ENCODE peak calls at places on chromosomes 4 and X, in four cellular contexts. L is H1, N is GM12878, Y is HepG2. G is an unnamed sample.

GRCh38 chr4:183130328-183131155 is 31.5 kb downstream of the WWC2 start:
- DNase-seq in L (no peak), N (no peak), Y (no peak), G (no peak)

GRCh38 chrX:97835969-97836368 is 952.3 kb downstream of the RPA4 start:
- DNase-seq in L (no peak), N (no peak), Y (no peak), G (no peak)

GRCh38 chr4:157739237-157739636 is 433.6 kb downstream of the GASK1B start:
- DNase-seq in L (no peak), N (no peak), Y (no peak), G (no peak)

GRCh38 chr4:150119492-150119891 is 41.2 kb downstream of the DCLK2 start:
- DNase-seq in L (no peak), N (no peak), Y (peak), G (no peak)

GRCh38 chr4:65422109-65422508 is 248.2 kb downstream of the EPHA5 start:
- DNase-seq in L (no peak), N (no peak), Y (no peak), G (no peak)

GRCh38 chr4:153514001-153514526 is 47.9 kb downstream of the TMEM131L start:
- DNase-seq in L (no peak), N (no peak), Y (no peak), G (no peak)

GRCh38 chr4:99334880-99335279 is 13.7 kb upstream of the ADH1B start:
- DNase-seq in L (no peak), N (no peak), Y (no peak), G (no peak)

GRCh38 chrX:69556094-69557011 is 52.2 kb downstream of the NALF2 start:
- DNase-seq in L (peak), N (no peak), Y (peak), G (peak)

GRCh38 chrX:1400049-1400448 is 8.1 kb upstream of the SLC25A6 start:
- DNase-seq in L (no peak), N (no peak), Y (no peak), G (no peak)

GRCh38 chrX:66200855-66201795 is 37.1 kb downstream of the HEPH start:
- DNase-seq in L (no peak), N (no peak), Y (no peak), G (no peak)

GRCh38 chr4:27278615-27279014 is 418.0 kb downstream of the STIM2 start:
- DNase-seq in L (peak), N (no peak), Y (peak), G (peak)

GRCh38 chrX:130171446-130172126 is at the start of gene RAB33A:
- DNase-seq in L (peak), N (no peak), Y (no peak), G (no peak)

GRCh38 chr4:1010522-1011021 is 854 bp upstream of the FGFRL1 start:
- DNase-seq in L (no peak), N (no peak), Y (no peak), G (peak)

GRCh38 chr4:66376921-66377320 is 706.6 kb upstream of the EPHA5 start:
- DNase-seq in L (no peak), N (no peak), Y (no peak), G (no peak)

GRCh38 chrX:154967603-154968002 is 54.9 kb downstream of the F8 start:
- DNase-seq in L (no peak), N (no peak), Y (no peak), G (no peak)

GRCh38 chr4:112075129-112075753 is 70.0 kb upstream of the FAM241A start:
- DNase-seq in L (no peak), N (no peak), Y (peak), G (peak)

GRCh38 chrX:7108995-7109634 is 38.4 kb upstream of the STS start:
- DNase-seq in L (no peak), N (no peak), Y (no peak), G (no peak)

GRCh38 chrX:101097546-101098453 is at the start of gene CENPI:
- DNase-seq in L (peak), N (peak), Y (peak), G (peak)

GRCh38 chrX:134891652-134892051 is 99.1 kb upstream of the SMIM10 start:
- DNase-seq in L (no peak), N (no peak), Y (no peak), G (no peak)

GRCh38 chrX:118117069-118117405 is 427 bp upstream of the KLHL13 start:
- DNase-seq in L (no peak), N (no peak), Y (no peak), G (peak)

GRCh38 chrX:69991685-69992084 is 58.1 kb downstream of the AWAT2 start:
- DNase-seq in L (no peak), N (no peak), Y (no peak), G (no peak)

GRCh38 chr4:78818530-78818929 is 42.4 kb downstream of the BMP2K start:
- DNase-seq in L (no peak), N (no peak), Y (no peak), G (no peak)

GRCh38 chrX:14528629-14529287 is 578 bp upstream of the GLRA2 start:
- DNase-seq in L (peak), N (peak), Y (peak), G (peak)

GRCh38 chr4:6582889-6583504 is 8.0 kb downstream of the MAN2B2 start:
- DNase-seq in L (no peak), N (peak), Y (peak), G (peak)

GRCh38 chrX:3037218-3037617 is 4.1 kb upstream of the ARSF start:
- DNase-seq in L (no peak), N (no peak), Y (no peak), G (no peak)

GRCh38 chrX:63475200-63475599 is 124.1 kb upstream of the SPIN4 start:
- DNase-seq in L (no peak), N (no peak), Y (no peak), G (peak)

GRCh38 chr4:26124753-26125236 is 196.0 kb upstream of the RBPJ start:
- DNase-seq in L (no peak), N (no peak), Y (no peak), G (no peak)

GRCh38 chr4:114807759-114808404 is 209.3 kb downstream of the UGT8 start:
- DNase-seq in L (peak), N (no peak), Y (peak), G (peak)

GRCh38 chrX:96455078-96455477 is 229.6 kb upstream of the DIAPH2 start:
- DNase-seq in L (no peak), N (no peak), Y (no peak), G (no peak)

GRCh38 chr4:829291-829690 is 3.4 kb upstream of the CPLX1 start:
- DNase-seq in L (no peak), N (no peak), Y (no peak), G (no peak)

GRCh38 chr4:126742048-126742447 is 890.7 kb upstream of the INTU start:
- DNase-seq in L (no peak), N (peak), Y (no peak), G (no peak)

GRCh38 chr4:129545599-129546278 is 449.8 kb downstream of the C4orf33 start:
- DNase-seq in L (no peak), N (no peak), Y (peak), G (no peak)

GRCh38 chrX:13279279-13280009 is 40.4 kb downstream of the ATXN3L start:
- DNase-seq in L (no peak), N (no peak), Y (no peak), G (no peak)

GRCh38 chrX:135213200-135213844 is 38.5 kb upstream of the ETDA start:
- DNase-seq in L (no peak), N (no peak), Y (no peak), G (no peak)

GRCh38 chr4:152556814-152557213 is 20.9 kb upstream of the FBXW7 start:
- DNase-seq in L (no peak), N (no peak), Y (no peak), G (no peak)

GRCh38 chrX:129760155-129760554 is 19.6 kb upstream of the SASH3 start:
- DNase-seq in L (no peak), N (no peak), Y (no peak), G (no peak)

GRCh38 chr4:176767183-176767582 is 25.5 kb downstream of the VEGFC start:
- DNase-seq in L (no peak), N (no peak), Y (no peak), G (no peak)

GRCh38 chrX:72492499-72492898 is 80.1 kb downstream of the HDAC8 start:
- DNase-seq in L (no peak), N (no peak), Y (no peak), G (no peak)

GRCh38 chr4:2787230-2788100 is 5.4 kb upstream of the SH3BP2 start:
- DNase-seq in L (no peak), N (peak), Y (no peak), G (no peak)
- TF ChIP-seq KDM1A in L (no peak), N (no peak), Y (no peak), G (no peak)

DNA sequence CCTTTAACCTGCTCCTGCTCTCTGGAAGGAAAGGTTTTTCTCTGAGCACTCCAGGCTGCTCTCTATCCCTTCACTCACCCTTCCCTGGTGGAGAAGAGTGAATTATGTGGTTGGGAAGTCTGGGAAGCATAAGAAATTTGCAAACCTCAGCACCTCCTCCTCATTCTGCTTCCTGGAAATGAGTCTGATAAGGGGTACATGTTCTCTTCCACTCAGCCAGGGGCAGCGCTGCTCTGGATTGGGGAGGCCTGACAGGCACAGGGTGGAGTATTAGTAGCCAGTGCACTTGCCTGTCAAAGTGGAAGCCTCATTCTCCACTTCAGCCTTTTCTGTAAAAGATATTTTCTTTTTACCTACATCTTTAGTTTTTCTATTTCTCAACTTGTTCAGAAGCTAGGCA is 15.5 kb downstream of the ADAMTS3 start:
- DNase-seq in L (no peak), N (no peak), Y (no peak), G (peak)
- TF ChIP-seq SRF in L (no peak), N (no peak), Y (no peak), G (no peak)

GRCh38 chrX:53268173-53268572 is 13.2 kb downstream of the IQSEC2 start:
- DNase-seq in L (no peak), N (no peak), Y (no peak), G (peak)
- TF ChIP-seq KDM1A in L (no peak), N (no peak), Y (no peak), G (no peak)

GRCh38 chr4:42167709-42168108 is 15.3 kb upstream of the BEND4 start:
- DNase-seq in L (no peak), N (peak), Y (no peak), G (no peak)
- TF ChIP-seq SRF in L (no peak), N (peak), Y (no peak), G (no peak)

GRCh38 chr4:95084584-95084983 is 326.8 kb downstream of the BMPR1B start:
- DNase-seq in L (no peak), N (no peak), Y (no peak), G (no peak)

GRCh38 chr4:95086532-95086931 is 328.8 kb downstream of the BMPR1B start:
- DNase-seq in L (no peak), N (no peak), Y (no peak), G (no peak)

GRCh38 chr4:95091272-95091671 is 333.5 kb downstream of the BMPR1B start:
- DNase-seq in L (no peak), N (no peak), Y (no peak), G (no peak)

GRCh38 chr4:95085118-95085833 is 327.5 kb downstream of the BMPR1B start:
- DNase-seq in L (no peak), N (no peak), Y (no peak), G (no peak)

GRCh38 chr4:95087657-95088455 is 330.1 kb downstream of the BMPR1B start:
- DNase-seq in L (no peak), N (no peak), Y (no peak), G (peak)
- TF ChIP-seq KDM1A in L (no peak), N (no peak), Y (no peak), G (no peak)

DNA sequence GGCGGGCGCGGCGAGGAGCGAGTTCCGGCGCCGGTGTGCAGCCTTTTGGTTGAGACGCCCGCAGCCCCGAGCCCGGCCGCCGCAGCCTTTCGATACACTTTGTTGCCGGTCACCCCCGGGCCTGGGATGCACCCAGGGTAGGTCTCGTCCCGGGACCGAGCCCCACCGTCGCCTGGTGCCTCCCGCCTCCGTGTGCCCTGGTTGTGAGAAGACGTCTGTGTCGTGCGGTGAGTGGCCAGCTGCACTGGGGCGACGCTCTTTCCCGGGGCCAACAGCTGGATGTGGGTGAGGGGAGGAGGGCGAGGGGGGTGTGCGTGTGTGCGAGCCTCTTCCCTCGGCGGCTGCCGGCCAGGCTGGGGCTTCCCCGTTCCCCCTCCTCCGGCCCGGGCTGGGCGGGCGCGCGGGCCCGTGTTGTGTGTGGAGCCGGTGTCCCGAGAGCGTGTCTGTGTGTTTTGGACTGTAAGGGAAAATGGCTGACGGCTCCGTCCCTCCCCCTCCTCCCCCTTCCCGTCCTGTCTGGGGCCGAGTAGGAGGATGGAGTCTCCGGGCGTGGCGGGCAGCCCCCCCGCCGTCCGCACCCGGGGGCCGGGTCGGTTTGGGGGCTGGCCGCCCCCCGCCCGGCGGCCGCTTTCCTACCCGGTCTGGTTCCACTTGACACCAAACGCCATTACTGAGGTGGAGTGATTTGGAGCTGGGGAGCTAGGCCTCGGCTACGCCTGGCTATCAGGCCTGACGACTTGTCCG is 810 bp downstream of the USP9X start:
- DNase-seq in L (peak), N (no peak), Y (peak), G (peak)
- TF ChIP-seq SRF in L (no peak), N (no peak), Y (no peak), G (no peak)

DNA sequence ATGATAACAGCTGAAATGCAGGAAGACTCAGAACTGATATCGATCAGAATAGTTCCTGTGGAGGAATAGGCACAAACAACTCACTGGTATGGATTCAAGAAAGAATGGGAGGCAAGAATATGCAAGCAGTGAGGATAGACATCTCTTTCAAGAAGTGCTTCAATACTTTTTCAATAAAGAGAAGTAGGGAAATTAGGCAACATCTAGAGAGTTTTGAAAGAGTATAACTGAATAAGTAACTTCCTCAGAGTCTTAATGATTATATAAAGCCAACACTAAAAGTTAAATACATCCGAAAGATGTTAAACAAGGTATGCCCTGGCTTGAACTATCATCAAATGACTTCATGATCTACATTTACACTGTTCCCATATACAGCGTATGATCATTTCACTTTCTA is 1443.0 kb downstream of the PCDH7 start:
- DNase-seq in L (no peak), N (no peak), Y (no peak), G (no peak)
- TF ChIP-seq KDM1A in L (no peak), N (no peak), Y (no peak), G (no peak)

GRCh38 chr4:106316773-106317409 is 541 bp downstream of the AIMP1 start:
- DNase-seq in L (no peak), N (no peak), Y (no peak), G (peak)
- TF ChIP-seq SRF in L (no peak), N (no peak), Y (no peak), G (no peak)

GRCh38 chr4:47836655-47837581 is 949 bp downstream of the CORIN start:
- DNase-seq in L (peak), N (no peak), Y (peak), G (peak)
- TF ChIP-seq KDM1A in L (no peak), N (no peak), Y (no peak), G (no peak)